ENCODE peak calls at places on chromosomes 1 and 21, in six cellular contexts. M is right cardiac atrium; P is fibroblast of lung; J is T-helper 1 cell; I is stimulated activated CD8-positive, alpha-beta memory T cell treated with anti-CD3 and anti-CD28 coated beads, Interleukin-15, amount 100 ng/mL, for 1 hour; O is kidney glomerular epithelial cell. D is an unnamed sample.

GRCh38 chr1:14605945-14606344 is 7.5 kb downstream of the KAZN start:
- DNase-seq in M (no peak), P (no peak), J (no peak), I (no peak), O (peak; percentile 29), D (no peak)

GRCh38 chr1:233543338-233544255 is 70.3 kb upstream of the KCNK1 start:
- DNase-seq in M (peak; percentile 14), P (peak; percentile 99), J (no peak), I (no peak), O (peak; percentile 94), D (no peak)

GRCh38 chr1:9340172-9340854 is 47.6 kb downstream of the SPSB1 start:
- DNase-seq in M (no peak), P (peak; percentile 38), J (no peak), I (no peak), O (no peak), D (no peak)

GRCh38 chr21:27838585-27838984 is 871.7 kb upstream of the ADAMTS5 start:
- DNase-seq in M (no peak), P (no peak), J (no peak), I (no peak), O (no peak), D (no peak)

GRCh38 chr1:228321478-228321877 is 85.2 kb downstream of the TRIM11 start:
- DNase-seq in M (no peak), P (no peak), J (no peak), I (no peak), O (no peak), D (no peak)

GRCh38 chr1:79252598-79252997 is 246.1 kb upstream of the ADGRL4 start:
- DNase-seq in M (no peak), P (no peak), J (no peak), I (no peak), O (no peak), D (no peak)

GRCh38 chr1:166700696-166701095 is 138.6 kb upstream of the POGK start:
- DNase-seq in M (no peak), P (no peak), J (no peak), I (no peak), O (no peak), D (no peak)

GRCh38 chr1:26862781-26863676 is at the start of gene SFN:
- DNase-seq in M (peak; percentile 36), P (no peak), J (peak; percentile 40), I (no peak), O (peak; percentile 8), D (peak; percentile 72)

GRCh38 chr1:3058263-3059030 is 10.6 kb upstream of the PRDM16 start:
- DNase-seq in M (no peak), P (no peak), J (no peak), I (no peak), O (no peak), D (no peak)

GRCh38 chr1:232793944-232794343 is 11.3 kb upstream of the MAP10 start:
- DNase-seq in M (no peak), P (peak; percentile 71), J (no peak), I (no peak), O (peak; percentile 26), D (peak; percentile 14)

GRCh38 chr1:7519861-7520408 is 251.2 kb upstream of the VAMP3 start:
- DNase-seq in M (no peak), P (no peak), J (no peak), I (no peak), O (no peak), D (no peak)

GRCh38 chr21:44996983-44997936 is 57.4 kb downstream of the SLX9 start:
- DNase-seq in M (peak; percentile 15), P (no peak), J (no peak), I (no peak), O (no peak), D (no peak)

GRCh38 chr1:181104790-181105133 is 16.3 kb downstream of the IER5 start:
- DNase-seq in M (no peak), P (peak; percentile 35), J (peak; percentile 34), I (no peak), O (no peak), D (no peak)

GRCh38 chr1:43238104-43238503 is 31.7 kb upstream of the TMEM125 start:
- DNase-seq in M (peak; percentile 72), P (peak; percentile 49), J (no peak), I (no peak), O (peak; percentile 5), D (peak; percentile 73)

GRCh38 chr1:55048453-55049270 is 9.3 kb downstream of the PCSK9 start:
- DNase-seq in M (no peak), P (no peak), J (no peak), I (no peak), O (no peak), D (no peak)

GRCh38 chr1:213683529-213683928 is 304.2 kb upstream of the PROX1 start:
- DNase-seq in M (no peak), P (no peak), J (no peak), I (no peak), O (no peak), D (no peak)

GRCh38 chr1:111334169-111334568 is 43.5 kb downstream of the CHIA start:
- DNase-seq in M (peak; percentile 22), P (peak; percentile 36), J (peak; percentile 42), I (peak; percentile 26), O (peak; percentile 16), D (no peak)

GRCh38 chr21:45227735-45228134 is 60.0 kb downstream of the POFUT2 start:
- DNase-seq in M (no peak), P (no peak), J (no peak), I (no peak), O (no peak), D (peak; percentile 3)

GRCh38 chr1:243496173-243496553 is 240.3 kb downstream of the SDCCAG8 start:
- DNase-seq in M (peak; percentile 61), P (no peak), J (no peak), I (no peak), O (no peak), D (no peak)

GRCh38 chr1:232471250-232471649 is 158.7 kb downstream of the SIPA1L2 start:
- DNase-seq in M (no peak), P (no peak), J (no peak), I (no peak), O (no peak), D (no peak)

GRCh38 chr21:28419811-28420210 is 572.9 kb downstream of the LTN1 start:
- DNase-seq in M (no peak), P (no peak), J (no peak), I (no peak), O (no peak), D (peak; percentile 44)